ENCODE peak calls at places on chromosomes 5 and 9, in eight cellular contexts. Y, V, S, J, P, F, O and A are unnamed samples. For H3K4me1, the result is how much of the 10 kb centered on the place peaks cover.

GRCh38 chr5:146703499-146703898 is 175.1 kb downstream of the PPP2R2B start:
- DNase-seq in Y (no peak), V (no peak), S (no peak), J (no peak), P (no peak), F (no peak), O (no peak), A (no peak)

GRCh38 chr5:124725040-124725434 is 21.4 kb downstream of the ZNF608 start:
- DNase-seq in Y (no peak), V (no peak), S (peak), J (no peak), P (no peak), F (no peak), O (no peak), A (no peak)

GRCh38 chr9:90857103-90857502 is 55.5 kb downstream of the SYK start:
- DNase-seq in Y (no peak), V (no peak), S (no peak), J (no peak), P (no peak), F (no peak), O (no peak), A (no peak)

GRCh38 chr9:83509372-83509771 is 28.8 kb downstream of the FRMD3 start:
- DNase-seq in Y (peak), V (no peak), S (peak), J (no peak), P (no peak), F (no peak), O (no peak), A (no peak)

GRCh38 chr5:121144764-121145163 is 680.7 kb downstream of the PRR16 start:
- DNase-seq in Y (peak), V (no peak), S (peak), J (no peak), P (no peak), F (no peak), O (no peak), A (no peak)

GRCh38 chr5:157038568-157039187 is 20.2 kb downstream of the HAVCR1 start:
- DNase-seq in Y (peak), V (no peak), S (no peak), J (no peak), P (no peak), F (no peak), O (no peak), A (no peak)

GRCh38 chr9:34502471-34503335 is 20.1 kb downstream of the ENHO start:
- DNase-seq in Y (no peak), V (no peak), S (no peak), J (no peak), P (no peak), F (no peak), O (no peak), A (no peak)

GRCh38 chr9:107024193-107024592 is 161.2 kb downstream of the ZNF462 start:
- DNase-seq in Y (no peak), V (no peak), S (no peak), J (no peak), P (no peak), F (no peak), O (no peak), A (no peak)

GRCh38 chr5:10635257-10635860 is 71.5 kb downstream of the ANKRD33B start:
- DNase-seq in Y (peak), V (no peak), S (no peak), J (no peak), P (no peak), F (peak), O (peak), A (no peak)

DNA sequence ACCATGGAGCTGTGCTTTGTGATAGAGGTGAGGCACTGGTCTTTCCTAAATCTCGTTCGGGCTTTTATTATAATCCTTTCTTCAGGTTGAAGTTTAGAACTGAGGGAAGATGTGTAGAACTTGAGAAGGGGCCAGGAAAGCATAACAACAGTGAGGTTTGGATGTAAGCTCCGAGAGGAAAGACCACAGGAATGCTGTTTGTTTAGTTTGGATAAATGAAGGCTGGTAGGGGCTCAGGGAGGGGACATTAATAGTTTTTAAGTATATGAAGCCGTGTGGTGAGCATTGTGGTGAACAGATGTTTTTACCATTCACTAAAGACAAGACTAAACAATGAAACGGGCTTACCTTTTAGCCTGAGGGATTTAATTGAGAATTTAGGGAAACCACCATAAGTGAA is 130.7 kb downstream of the ARHGAP26 start:
- DNase-seq in Y (peak), V (no peak), S (no peak), J (no peak), P (no peak), F (peak), O (no peak), A (no peak)
- H3K4me1 ChIP-seq in Y (under half), V (under half), S (under half), J (half or more), P (under half), F (under half), O (under half), A (under half)

GRCh38 chr5:143102414-143102813 is 301.1 kb downstream of the NR3C1 start:
- DNase-seq in Y (no peak), V (no peak), S (no peak), J (no peak), P (no peak), F (no peak), O (no peak), A (no peak)
- H3K4me1 ChIP-seq in Y (under half), V (under half), S (under half), J (under half), P (under half), F (under half), O (under half), A (under half)

GRCh38 chr9:108444400-108445358 is 411.1 kb downstream of the ACTL7B start:
- DNase-seq in Y (peak), V (peak), S (no peak), J (no peak), P (no peak), F (peak), O (no peak), A (no peak)

GRCh38 chr9:108442604-108443277 is 413.0 kb downstream of the ACTL7B start:
- DNase-seq in Y (peak), V (no peak), S (no peak), J (no peak), P (no peak), F (no peak), O (no peak), A (no peak)

GRCh38 chr9:108443741-108444140 is 412.0 kb downstream of the ACTL7B start:
- DNase-seq in Y (peak), V (no peak), S (no peak), J (no peak), P (no peak), F (no peak), O (no peak), A (no peak)

GRCh38 chr9:108441251-108441650 is 414.5 kb downstream of the ACTL7B start:
- DNase-seq in Y (no peak), V (no peak), S (no peak), J (no peak), P (no peak), F (no peak), O (no peak), A (no peak)

DNA sequence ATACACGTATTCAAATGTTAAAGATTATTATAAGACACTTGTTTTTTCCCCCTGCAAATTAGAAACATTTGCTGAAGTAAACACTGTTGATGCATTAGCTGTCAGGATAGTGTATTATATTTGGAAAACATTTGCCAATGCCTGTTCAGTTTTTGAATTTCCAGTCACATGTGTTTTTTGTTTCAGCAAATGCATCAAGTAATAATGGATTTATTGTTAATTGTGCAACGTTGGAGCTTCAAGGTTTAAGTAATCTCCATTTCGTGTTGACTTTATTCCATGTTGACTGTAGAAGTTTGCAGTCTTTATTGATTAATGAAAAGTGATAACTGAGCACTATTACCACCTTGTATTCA is 412.5 kb downstream of the ACTL7B start:
- DNase-seq in Y (peak), V (no peak), S (no peak), J (no peak), P (no peak), F (no peak), O (no peak), A (no peak)
- H3K4me1 ChIP-seq in Y (under half), V (under half), S (under half), J (under half), P (under half), F (under half), O (under half), A (under half)

DNA sequence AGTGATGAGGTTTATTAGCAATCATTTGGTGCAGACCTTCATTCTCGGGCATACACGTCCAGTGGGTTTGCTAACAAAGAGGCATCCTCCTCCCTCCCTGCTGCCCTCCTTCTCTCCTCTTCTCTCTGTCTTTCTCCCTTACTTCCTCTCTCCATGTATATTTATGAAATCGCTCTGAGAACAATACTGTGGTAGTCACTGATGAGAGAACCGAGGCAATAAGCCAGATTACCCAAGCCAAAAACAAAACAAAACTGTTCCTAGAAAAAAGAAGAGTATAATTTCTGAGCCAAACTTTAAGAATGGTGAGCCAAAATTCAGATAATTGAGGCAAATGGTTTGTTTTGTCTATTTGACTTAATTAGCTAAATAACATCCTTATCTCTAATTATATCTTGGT is 15.9 kb upstream of the HMHB1 start:
- DNase-seq in Y (no peak), V (no peak), S (no peak), J (no peak), P (no peak), F (no peak), O (no peak), A (no peak)
- H3K4me1 ChIP-seq in Y (under half), V (under half), S (under half), J (under half), P (under half), F (under half), O (under half), A (under half)